ENCODE peak calls at places on chromosomes 6 and 20, in six cellular contexts. J, S, U, P, K and F are unnamed samples.

GRCh38 chr6:29563435-29563834 is 3.9 kb upstream of the UBD start:
- DNase-seq in J (no peak), S (no peak), U (no peak), P (no peak), K (no peak), F (no peak)

GRCh38 chr6:34459899-34460593 is 5.8 kb upstream of the PACSIN1 start:
- DNase-seq in J (peak; percentile 68), S (peak; percentile 44), U (peak; percentile 23), P (peak; percentile 41), K (peak; percentile 64), F (peak; percentile 44)

GRCh38 chr6:70241991-70242420 is 60.9 kb downstream of the COL9A1 start:
- DNase-seq in J (no peak), S (no peak), U (no peak), P (no peak), K (no peak), F (no peak)

GRCh38 chr20:52049001-52049731 is 142.4 kb downstream of the ZFP64 start:
- DNase-seq in J (peak; percentile 51), S (no peak), U (no peak), P (peak; percentile 18), K (no peak), F (no peak)

GRCh38 chr6:21739838-21740237 is 146.3 kb downstream of the SOX4 start:
- DNase-seq in J (no peak), S (no peak), U (no peak), P (no peak), K (no peak), F (no peak)

GRCh38 chr20:1844723-1845523 is 50.3 kb upstream of the SIRPA start:
- DNase-seq in J (no peak), S (peak; percentile 55), U (no peak), P (peak; percentile 44), K (no peak), F (no peak)

GRCh38 chr6:133632206-133632605 is 256.7 kb upstream of the TCF21 start:
- DNase-seq in J (peak; percentile 20), S (no peak), U (no peak), P (peak; percentile 61), K (no peak), F (no peak)

GRCh38 chr20:33890557-33890956 is 79.4 kb downstream of the CHMP4B start:
- DNase-seq in J (no peak), S (no peak), U (no peak), P (no peak), K (no peak), F (no peak)

GRCh38 chr20:57439432-57439831 is 48.2 kb downstream of the RBM38 start:
- DNase-seq in J (no peak), S (no peak), U (no peak), P (no peak), K (no peak), F (no peak)

GRCh38 chr6:168542301-168542700 is 101.3 kb downstream of the SMOC2 start:
- DNase-seq in J (no peak), S (no peak), U (no peak), P (no peak), K (no peak), F (no peak)

GRCh38 chr6:15518878-15519277 is 143.9 kb downstream of the DTNBP1 start:
- DNase-seq in J (no peak), S (no peak), U (no peak), P (no peak), K (no peak), F (no peak)

GRCh38 chr6:2028457-2029038 is 216.9 kb downstream of the GMDS start:
- DNase-seq in J (no peak), S (no peak), U (no peak), P (peak; percentile 6), K (no peak), F (no peak)